ENCODE peak calls at places on chromosomes 3 and 15, in five cellular contexts. One of them, this sample, is unnamed.

GRCh38 chr3:152505926-152506325 is 237.2 kb downstream of the MBNL1 start:
- DNase-seq in mesothelial cell of epicardium: no peak
- DNase-seq in PC-3: no peak
- DNase-seq in AG04450: no peak
- DNase-seq in WTC11: no peak
- DNase-seq in this sample: no peak

GRCh38 chr3:94716326-94717018 is 653.6 kb downstream of the NSUN3 start:
- DNase-seq in mesothelial cell of epicardium: no peak
- DNase-seq in PC-3: peak
- DNase-seq in AG04450: no peak
- DNase-seq in WTC11: peak
- DNase-seq in this sample: no peak

GRCh38 chr15:57631386-57632110 is 39.8 kb downstream of the MYZAP start:
- DNase-seq in mesothelial cell of epicardium: no peak
- DNase-seq in PC-3: no peak
- DNase-seq in AG04450: no peak
- DNase-seq in WTC11: no peak
- DNase-seq in this sample: no peak

GRCh38 chr3:185934726-185935464 is 2.9 kb downstream of the TRA2B start:
- DNase-seq in mesothelial cell of epicardium: no peak
- DNase-seq in PC-3: no peak
- DNase-seq in AG04450: no peak
- DNase-seq in WTC11: no peak
- DNase-seq in this sample: no peak

GRCh38 chr3:42732196-42732828 is 29.7 kb upstream of the HHATL start:
- DNase-seq in mesothelial cell of epicardium: peak
- DNase-seq in PC-3: no peak
- DNase-seq in AG04450: no peak
- DNase-seq in WTC11: no peak
- DNase-seq in this sample: peak

GRCh38 chr3:107208100-107208499 is 169.1 kb upstream of the CCDC54 start:
- DNase-seq in mesothelial cell of epicardium: no peak
- DNase-seq in PC-3: peak
- DNase-seq in AG04450: peak
- DNase-seq in WTC11: no peak
- DNase-seq in this sample: peak

GRCh38 chr3:102200560-102200959 is 234.3 kb upstream of the ZPLD1 start:
- DNase-seq in mesothelial cell of epicardium: no peak
- DNase-seq in PC-3: no peak
- DNase-seq in AG04450: no peak
- DNase-seq in WTC11: no peak
- DNase-seq in this sample: no peak

GRCh38 chr3:145411605-145412004 is 749.4 kb downstream of the PLOD2 start:
- DNase-seq in mesothelial cell of epicardium: no peak
- DNase-seq in PC-3: peak
- DNase-seq in AG04450: no peak
- DNase-seq in WTC11: no peak
- DNase-seq in this sample: no peak

GRCh38 chr3:32643354-32643753 is 41.6 kb upstream of the CNOT10 start:
- DNase-seq in mesothelial cell of epicardium: no peak
- DNase-seq in PC-3: no peak
- DNase-seq in AG04450: no peak
- DNase-seq in WTC11: no peak
- DNase-seq in this sample: no peak

GRCh38 chr3:10364816-10365215 is 43.9 kb upstream of the SEC13 start:
- DNase-seq in mesothelial cell of epicardium: no peak
- DNase-seq in PC-3: no peak
- DNase-seq in AG04450: no peak
- DNase-seq in WTC11: no peak
- DNase-seq in this sample: no peak

GRCh38 chr3:115478359-115478758 is 145.0 kb upstream of the GAP43 start:
- DNase-seq in mesothelial cell of epicardium: no peak
- DNase-seq in PC-3: no peak
- DNase-seq in AG04450: no peak
- DNase-seq in WTC11: no peak
- DNase-seq in this sample: no peak

GRCh38 chr3:13391308-13391707 is 28.8 kb downstream of the NUP210 start:
- DNase-seq in mesothelial cell of epicardium: no peak
- DNase-seq in PC-3: no peak
- DNase-seq in AG04450: no peak
- DNase-seq in WTC11: no peak
- DNase-seq in this sample: no peak

GRCh38 chr15:26691249-26691648 is 81.6 kb downstream of the GABRB3 start:
- DNase-seq in mesothelial cell of epicardium: no peak
- DNase-seq in PC-3: no peak
- DNase-seq in AG04450: no peak
- DNase-seq in WTC11: peak
- DNase-seq in this sample: no peak

GRCh38 chr15:85750319-85750806 is 44.4 kb downstream of the KLHL25 start:
- DNase-seq in mesothelial cell of epicardium: no peak
- DNase-seq in PC-3: no peak
- DNase-seq in AG04450: no peak
- DNase-seq in WTC11: no peak
- DNase-seq in this sample: peak

GRCh38 chr3:128867200-128868125 is 12.0 kb upstream of the ACAD9 start:
- DNase-seq in mesothelial cell of epicardium: no peak
- DNase-seq in PC-3: no peak
- DNase-seq in AG04450: no peak
- DNase-seq in WTC11: no peak
- DNase-seq in this sample: no peak

GRCh38 chr3:24502690-24503089 is 8.0 kb upstream of the THRB start:
- DNase-seq in mesothelial cell of epicardium: no peak
- DNase-seq in PC-3: peak
- DNase-seq in AG04450: no peak
- DNase-seq in WTC11: no peak
- DNase-seq in this sample: peak

GRCh38 chr3:111910806-111911205 is 51.7 kb downstream of the PHLDB2 start:
- DNase-seq in mesothelial cell of epicardium: no peak
- DNase-seq in PC-3: no peak
- DNase-seq in AG04450: no peak
- DNase-seq in WTC11: no peak
- DNase-seq in this sample: peak

GRCh38 chr3:42051384-42052131 is 39.6 kb upstream of the TRAK1 start:
- DNase-seq in mesothelial cell of epicardium: peak
- DNase-seq in PC-3: no peak
- DNase-seq in AG04450: no peak
- DNase-seq in WTC11: no peak
- DNase-seq in this sample: no peak

GRCh38 chr3:11159421-11159904 is 5.2 kb downstream of the HRH1 start:
- DNase-seq in mesothelial cell of epicardium: no peak
- DNase-seq in PC-3: peak
- DNase-seq in AG04450: peak
- DNase-seq in WTC11: no peak
- DNase-seq in this sample: no peak

GRCh38 chr15:90085565-90085964 is 16.7 kb downstream of the IDH2 start:
- DNase-seq in mesothelial cell of epicardium: no peak
- DNase-seq in PC-3: no peak
- DNase-seq in AG04450: no peak
- DNase-seq in WTC11: no peak
- DNase-seq in this sample: no peak

GRCh38 chr15:25091421-25092158 is 136.8 kb downstream of the SNRPN start:
- DNase-seq in mesothelial cell of epicardium: no peak
- DNase-seq in PC-3: no peak
- DNase-seq in AG04450: no peak
- DNase-seq in WTC11: no peak
- DNase-seq in this sample: no peak

GRCh38 chr3:32421991-32422859 is 30.6 kb downstream of the CMTM7 start:
- DNase-seq in mesothelial cell of epicardium: no peak
- DNase-seq in PC-3: peak
- DNase-seq in AG04450: no peak
- DNase-seq in WTC11: no peak
- DNase-seq in this sample: peak

GRCh38 chr3:73070675-73071575 is 9.5 kb downstream of the EBLN2 start:
- DNase-seq in mesothelial cell of epicardium: no peak
- DNase-seq in PC-3: no peak
- DNase-seq in AG04450: peak
- DNase-seq in WTC11: no peak
- DNase-seq in this sample: no peak

This sample was measured in cardiac muscle cell.